ENCODE peak calls at places on chromosomes 6 and 20, in five cellular contexts. Z, N, Y, J and G are unnamed samples. For H3K27me3 and H3K36me3, the result is how much of the 10 kb centered on the place peaks cover.

GRCh38 chr6:53197553-53197952 is 48.9 kb upstream of the GCM1 start:
- DNase-seq in Z (no peak), J (no peak), Y (no peak), N (no peak), G (no peak)

GRCh38 chr6:111278738-111279137 is 191.4 kb downstream of the SLC16A10 start:
- DNase-seq in Z (no peak), J (no peak), N (no peak), Y (no peak), G (no peak)

GRCh38 chr6:98686008-98686601 is 148.3 kb upstream of the POU3F2 start:
- DNase-seq in N (no peak), Y (no peak), J (no peak), Z (no peak), G (no peak)

GRCh38 chr20:5033566-5033965 is 32.3 kb upstream of the SLC23A2 start:
- DNase-seq in N (no peak), Y (no peak), Z (peak), J (peak), G (no peak)

GRCh38 chr6:159151266-159151855 is 17.8 kb upstream of the FNDC1 start:
- DNase-seq in Z (peak), Y (peak), J (peak), N (no peak), G (no peak)

GRCh38 chr20:12723811-12724210 is 285.0 kb upstream of the SPTLC3 start:
- DNase-seq in N (no peak), J (peak), Z (no peak), Y (no peak), G (no peak)

GRCh38 chr20:7806831-7807230 is 133.4 kb downstream of the HAO1 start:
- DNase-seq in J (peak), Y (no peak), Z (peak), N (no peak), G (no peak)

GRCh38 chr20:46002008-46002407 is 6.7 kb upstream of the MMP9 start:
- DNase-seq in N (no peak), Y (no peak), Z (no peak), J (no peak), G (no peak)

GRCh38 chr20:16539280-16539679 is 34.0 kb downstream of the KIF16B start:
- DNase-seq in J (no peak), Y (no peak), N (no peak), Z (peak), G (no peak)

GRCh38 chr20:43915209-43916072 is 789 bp downstream of the TOX2 start:
- DNase-seq in Z (peak), N (no peak), Y (no peak), J (no peak), G (peak)

GRCh38 chr20:32160341-32160740 is 47.2 kb downstream of the PLAGL2 start:
- DNase-seq in Z (no peak), Y (no peak), N (no peak), J (no peak), G (peak)

GRCh38 chr20:25057234-25058050 is 497 bp downstream of the ACSS1 start:
- DNase-seq in J (peak), Y (peak), Z (peak), N (no peak), G (peak)

GRCh38 chr20:5654557-5654956 is 95.6 kb upstream of the SHLD1 start:
- DNase-seq in Y (no peak), J (peak), Z (peak), N (no peak), G (no peak)

GRCh38 chr6:133551847-133552331 is 310.7 kb downstream of the EYA4 start:
- DNase-seq in J (peak), Y (no peak), N (no peak), Z (peak), G (peak)

GRCh38 chr6:147078602-147079001 is 125.6 kb upstream of the STXBP5 start:
- DNase-seq in N (no peak), Z (no peak), J (peak), Y (no peak), G (no peak)

GRCh38 chr20:53070714-53071392 is 98.7 kb downstream of the TSHZ2 start:
- DNase-seq in N (no peak), J (no peak), Y (no peak), Z (no peak), G (no peak)

GRCh38 chr6:43964659-43965570 is 162.3 kb downstream of the MRPL14 start:
- DNase-seq in Y (no peak), Z (peak), J (no peak), N (no peak), G (no peak)

GRCh38 chr6:159692303-159693127 is 526 bp downstream of the SOD2 start:
- DNase-seq in N (no peak), Y (peak), J (peak), Z (peak), G (no peak)

GRCh38 chr20:62339647-62340062 is 27.5 kb downstream of the LAMA5 start:
- DNase-seq in N (no peak), J (no peak), Y (no peak), Z (no peak), G (no peak)

GRCh38 chr20:1629321-1629720 is 9.5 kb upstream of the SIRPB1 start:
- DNase-seq in N (no peak), J (no peak), Z (no peak), Y (no peak), G (no peak)

GRCh38 chr20:56860413-56860812 is 231.3 kb downstream of the TFAP2C start:
- DNase-seq in J (no peak), Y (no peak), N (no peak), Z (peak), G (no peak)

GRCh38 chr6:162854228-162854627 is 126.5 kb downstream of the PACRG start:
- DNase-seq in Y (no peak), Z (no peak), J (no peak), N (no peak), G (no peak)

GRCh38 chr20:50317644-50318043 is 127.0 kb downstream of the CEBPB start:
- DNase-seq in Y (no peak), J (no peak), Z (no peak), N (no peak), G (no peak)

GRCh38 chr6:18350271-18350670 is 36.9 kb upstream of the RNF144B start:
- DNase-seq in Y (no peak), Z (peak), J (peak), N (no peak), G (no peak)

GRCh38 chr20:41509316-41509715 is 108.9 kb downstream of the CHD6 start:
- DNase-seq in Z (no peak), N (no peak), J (no peak), Y (no peak), G (no peak)

GRCh38 chr6:160801418-160801817 is 99.4 kb downstream of the PLG start:
- DNase-seq in Y (no peak), J (no peak), Z (no peak), N (no peak), G (no peak)

GRCh38 chr6:38658768-38659167 is 19.0 kb upstream of the BTBD9 start:
- DNase-seq in J (no peak), N (no peak), Y (no peak), Z (no peak), G (no peak)

GRCh38 chr6:140663772-140664171 is 1289.3 kb upstream of the CITED2 start:
- DNase-seq in J (no peak), N (no peak), Y (no peak), Z (no peak), G (no peak)

GRCh38 chr6:87828044-87828443 is 126.0 kb upstream of the AKIRIN2 start:
- DNase-seq in Y (no peak), N (no peak), Z (no peak), J (no peak), G (no peak)

GRCh38 chr20:21203036-21203656 is 77.3 kb downstream of the KIZ start:
- DNase-seq in N (no peak), J (no peak), Y (no peak), Z (no peak), G (no peak)

GRCh38 chr6:116553451-116553850 is at the start of gene CALHM4:
- DNase-seq in Z (no peak), J (no peak), Y (no peak), N (no peak), G (no peak)

GRCh38 chr6:1313364-1313754 is 1.5 kb downstream of the FOXQ1 start:
- DNase-seq in Y (no peak), Z (no peak), J (no peak), N (no peak), G (no peak)
- H3K4me3 ChIP-seq in Y (no peak), Z (no peak), J (peak), N (no peak), G (peak)

DNA sequence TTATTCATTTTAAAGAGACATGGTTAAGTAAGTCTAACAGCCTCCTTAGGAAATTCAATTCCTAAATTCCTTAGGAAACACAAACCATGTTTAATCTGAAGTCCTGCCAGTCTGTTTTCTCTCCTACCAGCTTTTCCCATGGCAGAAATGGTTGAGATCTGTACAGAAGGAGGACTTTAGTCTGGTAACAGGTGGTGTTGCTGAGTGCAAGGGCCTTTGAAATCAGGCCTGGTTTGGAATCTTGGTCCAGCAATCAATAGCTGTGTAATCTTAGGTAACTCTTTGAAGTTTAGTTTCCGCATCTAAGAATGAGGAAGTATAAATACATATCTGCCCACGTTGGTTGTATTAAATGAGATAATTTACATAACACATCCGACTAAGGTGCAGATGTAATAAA is 232.6 kb downstream of the LAMA2 start:
- DNase-seq in Z (no peak), Y (no peak), J (no peak), N (no peak), G (no peak)
- H3K27me3 ChIP-seq in Z (under half), Y (under half), J (under half), N (under half), G (under half)

GRCh38 chr6:41097467-41098090 is 24.8 kb downstream of the NFYA start:
- DNase-seq in N (no peak), Y (no peak), Z (peak), J (peak), G (no peak)
- H3K36me3 ChIP-seq in N (under half), Y (half or more), Z (half or more), J (under half), G (under half)

DNA sequence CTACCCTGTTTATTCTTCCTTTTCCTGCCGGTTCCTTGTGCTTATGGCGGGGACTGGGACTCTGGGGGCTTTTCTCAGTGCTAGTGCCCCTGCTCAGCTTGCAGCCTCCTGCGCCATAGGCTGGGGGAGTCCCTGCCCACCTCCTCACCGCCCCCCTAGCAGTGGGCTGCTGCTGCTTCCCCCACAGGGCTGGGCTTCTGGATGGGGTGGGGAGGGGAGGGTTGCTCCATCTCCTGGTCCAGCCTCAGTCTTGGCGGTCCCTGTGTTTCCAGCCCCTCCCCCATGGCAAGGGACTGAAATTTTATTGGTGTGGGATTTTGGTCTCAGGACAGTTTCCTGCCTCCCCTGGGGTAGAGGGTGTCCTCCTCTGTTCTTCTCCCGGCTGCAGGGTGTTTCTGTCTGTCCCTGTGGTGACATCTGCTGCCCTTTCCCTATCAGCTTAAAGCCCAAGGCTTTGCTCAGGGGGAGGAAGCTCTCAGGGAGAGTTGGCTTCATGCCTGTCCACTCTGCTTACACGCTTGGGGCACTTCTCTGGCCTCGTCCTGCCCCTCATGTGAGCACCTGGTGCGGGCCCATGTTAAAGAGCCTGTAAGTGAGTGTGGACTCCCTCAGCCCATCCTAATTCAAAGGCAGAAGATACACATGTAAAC is 100.6 kb downstream of the HIVEP1 start:
- DNase-seq in N (no peak), J (no peak), Z (peak), Y (peak), G (peak)
- H3K4me3 ChIP-seq in N (no peak), J (no peak), Z (no peak), Y (no peak), G (no peak)

GRCh38 chr20:19256085-19256484 is 43.6 kb downstream of the SLC24A3 start:
- DNase-seq in J (peak), N (no peak), Y (no peak), Z (no peak), G (no peak)
- H3K27me3 ChIP-seq in J (under half), N (under half), Y (under half), Z (under half), G (under half)